ENCODE peak calls at places on chromosomes 11 and 22, in ten cellular contexts. P is heart left ventricle; O is CD4-positive, alpha-beta T cell; J is SK-N-SH; G is HCT116; N is H9; C is fibroblast of lung; R is HepG2; T is esophagus squamous epithelium; V is tibial artery. Y is an unnamed sample.

GRCh38 chr22:29914165-29914564 is 31.2 kb downstream of the MTMR3 start:
- DNase-seq in P (no peak), O (no peak), J (peak; percentile 18), G (no peak), N (no peak), C (peak; percentile 90), R (no peak), T (no peak), V (no peak), Y (no peak)

GRCh38 chr11:1706634-1707400 is 9.8 kb downstream of the KRTAP5-6 start:
- DNase-seq in P (no peak), O (no peak), J (no peak), G (no peak), N (peak; percentile 55), C (no peak), R (no peak), T (no peak), V (no peak), Y (peak; percentile 25)

GRCh38 chr11:118087933-118088332 is 1.2 kb upstream of the SMIM35 start:
- DNase-seq in P (no peak), O (no peak), J (no peak), G (no peak), N (no peak), C (no peak), R (no peak), T (no peak), V (no peak), Y (no peak)

GRCh38 chr11:61298663-61299244 is 3.6 kb upstream of the VWCE start:
- DNase-seq in P (no peak), O (no peak), J (no peak), G (no peak), N (no peak), C (peak; percentile 36), R (peak; percentile 96), T (no peak), V (no peak), Y (no peak)

GRCh38 chr11:72411623-72412532 is 22.5 kb downstream of the CLPB start:
- DNase-seq in P (no peak), O (no peak), J (peak; percentile 85), G (no peak), N (no peak), C (peak; percentile 19), R (peak; percentile 70), T (no peak), V (no peak), Y (peak; percentile 98)

GRCh38 chr11:110921742-110922200 is 209.5 kb upstream of the ARHGAP20 start:
- DNase-seq in P (no peak), O (no peak), J (no peak), G (no peak), N (peak; percentile 44), C (peak; percentile 73), R (no peak), T (no peak), V (no peak), Y (no peak)

GRCh38 chr11:12827929-12828812 is 153.9 kb downstream of the TEAD1 start:
- DNase-seq in P (peak; percentile 39), O (no peak), J (no peak), G (no peak), N (peak; percentile 63), C (peak; percentile 84), R (peak; percentile 66), T (no peak), V (no peak), Y (no peak)

GRCh38 chr11:117376517-117376916 is 48.9 kb downstream of the CEP164 start:
- DNase-seq in P (peak; percentile 66), O (no peak), J (no peak), G (no peak), N (no peak), C (no peak), R (no peak), T (no peak), V (peak; percentile 13), Y (no peak)

GRCh38 chr22:42905702-42906183 is 48.7 kb upstream of the ARFGAP3 start:
- DNase-seq in P (peak; percentile 80), O (no peak), J (peak; percentile 15), G (no peak), N (no peak), C (no peak), R (no peak), T (no peak), V (peak; percentile 87), Y (peak; percentile 38)

GRCh38 chr11:73176145-73176891 is 34.2 kb upstream of the FCHSD2 start:
- DNase-seq in P (no peak), O (no peak), J (no peak), G (no peak), N (no peak), C (no peak), R (peak; percentile 80), T (no peak), V (no peak), Y (no peak)

DNA sequence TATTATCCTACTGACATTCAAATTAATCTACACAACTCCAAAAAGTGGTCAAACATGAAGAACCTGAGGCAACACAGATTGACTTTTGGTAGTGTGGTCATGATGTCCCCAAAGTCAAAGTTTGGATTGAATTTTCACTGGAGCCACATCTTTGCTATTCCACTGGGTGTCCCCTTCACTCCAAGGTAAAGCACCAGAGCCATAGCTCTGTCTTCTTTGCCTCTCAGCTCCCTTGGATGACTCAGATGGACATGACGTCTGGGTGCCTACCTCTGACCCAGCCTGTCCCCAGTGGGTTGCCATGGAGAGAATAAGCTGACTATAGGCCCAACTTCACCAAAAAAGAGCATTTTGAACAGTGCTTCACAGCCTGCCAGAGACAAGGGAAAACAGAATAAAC is 57.4 kb upstream of the ARHGAP42 start:
- DNase-seq in P (no peak), O (no peak), J (no peak), G (no peak), N (no peak), C (no peak), R (no peak), T (no peak), V (no peak), Y (peak; percentile 16)
- TF ChIP-seq CTCF in P (no peak), O (no peak), J (no peak), G (peak; percentile 9), N (peak; percentile 38), C (no peak), R (peak; percentile 19), T (no peak), V (no peak), Y (peak; percentile 40)

DNA sequence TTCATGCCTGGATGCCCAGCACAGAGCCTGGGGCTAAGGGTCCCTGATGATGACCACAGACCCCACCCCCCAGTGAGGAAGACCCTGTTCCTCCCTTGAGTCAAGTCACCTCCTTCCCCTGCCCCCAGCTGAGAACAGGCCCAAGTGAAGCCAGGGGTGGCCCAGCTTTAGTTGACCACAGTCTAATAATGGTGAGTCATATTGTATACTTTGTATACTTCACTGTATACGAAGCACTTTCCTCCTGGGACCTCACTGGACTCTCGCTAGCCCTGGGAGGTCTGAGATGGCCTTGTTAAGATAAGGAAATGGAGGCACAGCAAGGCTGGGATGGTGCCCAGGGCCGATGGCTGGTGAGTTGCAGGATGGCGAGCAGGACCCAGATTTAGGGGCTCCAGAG is 3.7 kb upstream of the FLRT1 start:
- DNase-seq in P (no peak), O (no peak), J (no peak), G (no peak), N (no peak), C (peak; percentile 5), R (no peak), T (no peak), V (no peak), Y (no peak)
- H3K9me3 ChIP-seq in P (no peaks in the 10 kb centered on the region), O (no peaks in the 10 kb centered on the region), J (no peaks in the 10 kb centered on the region), G (no peaks in the 10 kb centered on the region), N (no peaks in the 10 kb centered on the region), C (no peaks in the 10 kb centered on the region), R (no peaks in the 10 kb centered on the region), T (no peaks in the 10 kb centered on the region), V (no peaks in the 10 kb centered on the region), Y (no peaks in the 10 kb centered on the region)

DNA sequence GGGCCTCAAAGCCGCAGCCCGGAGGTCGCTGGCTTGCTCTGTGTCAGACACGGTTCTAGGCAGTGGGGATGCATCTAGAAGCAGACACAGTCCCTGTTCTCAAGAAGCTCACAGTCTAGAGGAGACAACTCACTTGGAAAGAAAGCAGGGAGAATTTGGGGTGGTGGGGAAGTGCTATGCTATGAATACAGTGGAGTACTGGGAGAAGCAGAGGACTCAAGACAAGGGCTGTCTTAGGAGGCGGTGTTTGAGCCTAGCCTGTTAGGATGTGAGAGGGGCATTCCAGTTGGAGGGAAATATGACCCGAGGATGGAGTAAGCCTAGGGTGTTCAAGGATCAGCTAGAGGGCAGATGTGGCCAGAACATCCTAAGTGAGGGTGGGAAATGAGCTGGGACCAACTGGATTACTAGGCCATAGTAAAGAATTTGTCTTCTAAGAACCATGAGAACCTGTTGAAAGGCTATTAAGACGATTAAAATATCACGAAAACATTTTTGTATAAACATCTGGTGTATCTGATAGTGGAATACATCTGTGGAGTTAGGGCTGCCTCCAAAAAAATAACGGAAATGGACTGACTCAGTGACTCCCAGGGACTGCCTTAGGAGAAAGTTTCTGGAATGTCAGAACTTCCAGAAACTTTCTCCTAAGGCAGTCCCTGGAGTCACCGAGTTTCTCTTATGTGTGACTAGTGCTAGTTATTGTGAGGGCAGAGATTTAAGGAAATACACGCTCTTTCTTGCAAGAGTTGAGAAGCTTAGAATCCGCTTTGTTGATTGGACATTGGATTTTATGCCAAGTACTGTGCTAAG is 1.1 kb upstream of the PITPNB start:
- DNase-seq in P (peak; percentile 31), O (no peak), J (peak; percentile 25), G (no peak), N (peak; percentile 60), C (peak; percentile 68), R (peak; percentile 55), T (no peak), V (peak; percentile 74), Y (peak; percentile 22)
- TF ChIP-seq CTCF in P (no peak), O (no peak), J (no peak), G (no peak), N (peak; percentile 20), C (no peak), R (peak; percentile 45), T (no peak), V (no peak), Y (peak; percentile 12)

GRCh38 chr11:34270711-34271110 is 87.1 kb downstream of the ABTB2 start:
- DNase-seq in P (no peak), O (no peak), J (no peak), G (no peak), N (no peak), C (no peak), R (no peak), T (no peak), V (no peak), Y (no peak)
- H3K9me3 ChIP-seq in P (no peaks in the 10 kb centered on the region), O (no peaks in the 10 kb centered on the region), J (no peaks in the 10 kb centered on the region), G (no peaks in the 10 kb centered on the region), N (no peaks in the 10 kb centered on the region), C (no peaks in the 10 kb centered on the region), R (no peaks in the 10 kb centered on the region), T (no peaks in the 10 kb centered on the region), V (no peaks in the 10 kb centered on the region), Y (no peaks in the 10 kb centered on the region)

Y was measured in BE2C.